ENCODE peak calls at places on chromosomes 16 and 17, in five cellular contexts. Z is adrenal gland, N is endothelial cell, V is lower leg skin, E is fibroblast of mammary gland. C is an unnamed sample.
A peak's percentile ranks its signal among the peaks of the same experiment; 100 is the strongest.

GRCh38 chr16:11470676-11471415 is 115.9 kb downstream of the LITAF start:
- DNase-seq in Z (no peak), N (no peak), V (no peak), E (peak; percentile 23), C (no peak)

GRCh38 chr17:15384142-15384803 is 42.9 kb upstream of the TEKT3 start:
- DNase-seq in Z (peak; percentile 66), N (no peak), V (peak; percentile 72), E (peak; percentile 39), C (no peak)

GRCh38 chr17:43581581-43581980 is 35.4 kb upstream of the ETV4 start:
- DNase-seq in Z (no peak), N (no peak), V (no peak), E (no peak), C (no peak)

GRCh38 chr16:29986231-29986630 is 9.2 kb downstream of the HIRIP3 start:
- DNase-seq in Z (no peak), N (no peak), V (no peak), E (no peak), C (no peak)

GRCh38 chr17:66538776-66539175 is 236.4 kb downstream of the PRKCA start:
- DNase-seq in Z (no peak), N (no peak), V (no peak), E (no peak), C (no peak)

GRCh38 chr17:57166803-57167202 is 81.8 kb downstream of the AKAP1 start:
- DNase-seq in Z (no peak), N (no peak), V (no peak), E (no peak), C (no peak)

GRCh38 chr17:55443904-55444303 is 22.3 kb upstream of the MMD start:
- DNase-seq in Z (no peak), N (no peak), V (no peak), E (no peak), C (no peak)

GRCh38 chr17:7219812-7220592 is at the start of the genes ACADVL and DLG4:
- DNase-seq in Z (peak; percentile 97), N (peak; percentile 82), V (peak; percentile 90), E (peak; percentile 86), C (peak; percentile 79)

GRCh38 chr17:39677072-39677471 is 8.8 kb downstream of the PNMT start:
- DNase-seq in Z (no peak), N (no peak), V (no peak), E (no peak), C (no peak)

GRCh38 chr16:69311533-69312388 is 611 bp downstream of the VPS4A start:
- DNase-seq in Z (peak; percentile 54), N (peak; percentile 49), V (no peak), E (no peak), C (no peak)

GRCh38 chr17:57924677-57925076 is 30.5 kb downstream of the CUEDC1 start:
- DNase-seq in Z (no peak), N (no peak), V (no peak), E (no peak), C (no peak)

GRCh38 chr16:82834156-82834758 is 207.5 kb downstream of the CDH13 start:
- DNase-seq in Z (no peak), N (no peak), V (no peak), E (no peak), C (no peak)

GRCh38 chr17:57757735-57758134 is 12.6 kb upstream of the CCDC182 start:
- DNase-seq in Z (no peak), N (no peak), V (no peak), E (no peak), C (no peak)

GRCh38 chr16:47136101-47136820 is 7.5 kb downstream of the NETO2 start:
- DNase-seq in Z (no peak), N (no peak), V (no peak), E (peak; percentile 44), C (no peak)

GRCh38 chr17:76734080-76734840 is 2.9 kb downstream of the SRSF2 start:
- DNase-seq in Z (no peak), N (no peak), V (no peak), E (peak; percentile 58), C (no peak)

GRCh38 chr16:58280846-58281301 is 14.0 kb downstream of the PRSS54 start:
- DNase-seq in Z (no peak), N (no peak), V (no peak), E (no peak), C (no peak)

GRCh38 chr16:28925386-28926228 is 569 bp upstream of the RABEP2 start:
- DNase-seq in Z (peak; percentile 86), N (no peak), V (peak; percentile 76), E (peak; percentile 77), C (peak; percentile 66)

GRCh38 chr17:5019475-5019956 is 15.7 kb downstream of the SLC52A1 start:
- DNase-seq in Z (no peak), N (no peak), V (no peak), E (peak; percentile 29), C (no peak)

GRCh38 chr17:69884361-69884760 is 190.7 kb upstream of the KCNJ16 start:
- DNase-seq in Z (no peak), N (no peak), V (no peak), E (no peak), C (no peak)

GRCh38 chr17:27560668-27561067 is 70.3 kb upstream of the LGALS9 start:
- DNase-seq in Z (peak; percentile 52), N (no peak), V (no peak), E (no peak), C (no peak)

DNA sequence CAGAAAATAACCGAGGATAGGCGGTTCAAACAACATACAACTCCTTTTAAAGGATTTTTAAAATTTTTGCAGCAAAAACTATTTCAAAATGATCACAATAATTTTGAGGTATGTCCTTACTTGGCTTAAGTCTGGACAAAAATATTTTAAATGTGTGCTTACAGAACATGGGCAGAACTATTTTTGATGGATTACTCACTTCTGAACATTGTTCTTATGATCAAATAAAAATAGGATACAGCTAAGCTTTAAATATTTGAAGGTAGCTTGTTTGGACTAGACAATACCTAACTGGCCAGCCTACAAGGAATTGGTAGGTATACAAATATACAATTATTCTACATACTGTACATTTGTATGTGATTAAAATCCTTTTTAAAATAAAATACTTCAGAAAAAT is 14.3 kb upstream of the INTS2 start:
- DNase-seq in Z (no peak), N (no peak), V (no peak), E (no peak), C (no peak)
- TF ChIP-seq CTCF in Z (no peak), N (no peak), V (no peak), E (no peak), C (no peak)

GRCh38 chr17:9576521-9577401 is at the start of gene CFAP52:
- DNase-seq in Z (peak; percentile 75), N (peak; percentile 79), V (peak; percentile 46), E (peak; percentile 74), C (peak; percentile 59)
- TF ChIP-seq CTCF in Z (peak; percentile 44), N (peak; percentile 61), V (no peak), E (peak; percentile 84), C (peak; percentile 76)

DNA sequence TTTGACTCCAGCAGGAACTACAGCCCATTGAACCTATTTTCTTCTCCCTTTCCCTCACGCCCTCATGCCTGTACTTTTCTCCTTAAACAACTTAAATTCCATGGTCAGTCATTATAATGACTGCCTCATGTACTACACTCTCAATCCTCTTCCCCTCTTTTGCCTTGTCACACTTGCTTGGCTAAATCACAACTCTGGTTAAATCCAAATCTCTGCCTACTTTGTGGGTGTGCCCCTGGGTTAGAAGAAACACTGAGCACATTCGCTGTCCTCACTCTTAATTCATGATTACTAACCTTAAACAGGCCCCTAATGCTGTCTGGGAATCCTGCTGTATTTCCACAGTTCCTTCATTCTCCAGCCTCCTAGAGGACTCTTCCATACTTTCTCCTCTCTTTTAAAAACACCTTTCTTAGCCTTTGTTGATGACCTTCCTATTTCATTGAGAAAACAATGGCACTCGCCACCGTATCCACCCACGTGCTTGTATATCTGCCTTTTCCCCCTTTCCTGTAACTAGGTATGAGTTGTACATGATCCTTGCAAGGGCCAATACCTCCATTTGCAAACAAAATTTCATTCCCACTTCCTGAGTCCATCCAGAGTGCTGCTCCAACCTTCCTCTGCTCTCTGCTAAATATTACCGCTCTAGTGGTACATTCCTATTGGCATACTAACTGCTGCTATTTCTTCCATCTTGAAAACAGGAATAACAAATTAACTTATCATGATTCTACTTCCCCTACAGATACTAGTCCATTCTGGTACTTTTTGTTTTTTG is 28.9 kb downstream of the ZNRF1 start:
- DNase-seq in Z (no peak), N (no peak), V (no peak), E (no peak), C (no peak)
- TF ChIP-seq CTCF in Z (no peak), N (no peak), V (no peak), E (no peak), C (no peak)

DNA sequence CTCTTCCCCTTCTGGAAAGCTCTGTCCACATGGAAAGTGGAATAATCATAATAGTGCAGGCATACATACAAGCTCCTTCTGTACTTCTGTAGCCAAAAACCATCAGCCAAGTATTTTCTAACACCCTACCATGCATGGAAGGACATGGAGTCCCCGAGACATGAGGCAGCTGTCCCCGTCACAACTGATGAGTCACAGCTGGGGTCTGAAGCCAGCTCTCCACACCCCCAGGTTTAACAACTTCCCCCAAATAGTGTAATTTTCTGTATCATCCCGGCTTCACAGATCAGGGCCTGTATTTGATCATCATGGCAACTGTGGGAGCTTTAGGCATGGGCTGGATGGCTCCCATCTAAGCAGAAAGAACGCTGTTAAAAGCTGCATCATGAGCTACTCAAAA is 16.6 kb downstream of the C16orf96 start:
- DNase-seq in Z (peak; percentile 27), N (no peak), V (no peak), E (no peak), C (no peak)
- TF ChIP-seq CTCF in Z (no peak), N (no peak), V (no peak), E (no peak), C (no peak)

DNA sequence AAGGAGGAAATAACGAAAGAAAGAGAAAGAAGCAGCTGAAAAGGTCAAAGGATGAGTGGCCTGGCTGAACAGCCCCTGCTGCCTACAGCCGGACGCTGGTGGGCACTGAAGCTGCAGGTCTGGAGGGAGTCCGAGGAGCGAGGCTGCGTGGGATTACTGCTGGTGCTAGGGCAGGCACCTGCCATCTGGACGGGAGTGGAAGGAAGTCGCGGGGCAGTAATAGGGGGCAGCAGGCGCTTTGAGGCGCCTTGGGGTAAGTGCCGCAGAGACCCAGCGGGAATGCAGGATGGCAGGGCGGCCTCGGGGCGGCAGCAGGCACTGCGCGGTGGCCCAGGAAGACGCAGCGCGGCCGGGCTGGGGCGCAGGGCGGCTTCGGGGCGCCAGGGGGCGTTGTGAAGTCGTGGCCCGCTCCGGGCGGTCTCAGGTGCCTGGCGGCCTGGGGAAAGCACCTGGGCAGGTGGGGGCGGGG is 305 bp upstream of the SCNN1G start:
- DNase-seq in Z (peak; percentile 67), N (peak; percentile 86), V (peak; percentile 65), E (peak; percentile 44), C (no peak)
- TF ChIP-seq CTCF in Z (peak; percentile 95), N (peak; percentile 96), V (peak; percentile 42), E (peak; percentile 39), C (peak; percentile 88)

GRCh38 chr16:24671455-24671954 is 57.9 kb upstream of the TNRC6A start:
- DNase-seq in Z (no peak), N (no peak), V (no peak), E (no peak), C (no peak)
- TF ChIP-seq CTCF in Z (no peak), N (no peak), V (no peak), E (no peak), C (no peak)

GRCh38 chr17:74963656-74964055 is 8.9 kb downstream of the HID1 start:
- DNase-seq in Z (no peak), N (no peak), V (no peak), E (no peak), C (no peak)
- TF ChIP-seq CTCF in Z (no peak), N (no peak), V (no peak), E (no peak), C (no peak)